ENCODE peak calls at places on chromosomes 6 and 20, in ten cellular contexts. One of them, this sample, is unnamed.

GRCh38 chr20:46928580-46929132 is 34.0 kb downstream of the EYA2 start:
- DNase-seq in iPS-NIHi11: no peak
- DNase-seq in stimulated activated CD8-positive, alpha-beta memory T cell treated with anti-CD3 and anti-CD28 coated beads, Interleukin-7, amount 100 ng/mL, for 1 hour: no peak
- DNase-seq in lower lobe of right lung: no peak
- DNase-seq in WTC11: no peak
- DNase-seq in naive thymus-derived CD4-positive, alpha-beta T cell: no peak
- DNase-seq in stimulated activated CD4-positive, alpha-beta T cell treated with anti-CD3 and anti-CD28 coated beads, Interleukin-2, amount 100 ng/mL, for 48 hours: no peak
- DNase-seq in bronchial epithelial cell: no peak
- DNase-seq in Ammon's horn: peak; percentile 76
- DNase-seq in T follicular helper cell: no peak
- DNase-seq in this sample: no peak

GRCh38 chr6:73746776-73747175 is 50.8 kb downstream of the CD109 start:
- DNase-seq in bronchial epithelial cell: no peak
- DNase-seq in lower lobe of right lung: no peak
- DNase-seq in stimulated activated CD8-positive, alpha-beta memory T cell treated with anti-CD3 and anti-CD28 coated beads, Interleukin-7, amount 100 ng/mL, for 1 hour: no peak
- DNase-seq in WTC11: no peak
- DNase-seq in Ammon's horn: no peak
- DNase-seq in T follicular helper cell: no peak
- DNase-seq in iPS-NIHi11: no peak
- DNase-seq in stimulated activated CD4-positive, alpha-beta T cell treated with anti-CD3 and anti-CD28 coated beads, Interleukin-2, amount 100 ng/mL, for 48 hours: no peak
- DNase-seq in naive thymus-derived CD4-positive, alpha-beta T cell: no peak
- DNase-seq in this sample: no peak

GRCh38 chr20:51636123-51636522 is 93.6 kb upstream of the NFATC2 start:
- DNase-seq in stimulated activated CD4-positive, alpha-beta T cell treated with anti-CD3 and anti-CD28 coated beads, Interleukin-2, amount 100 ng/mL, for 48 hours: no peak
- DNase-seq in iPS-NIHi11: no peak
- DNase-seq in bronchial epithelial cell: peak; percentile 89
- DNase-seq in T follicular helper cell: no peak
- DNase-seq in stimulated activated CD8-positive, alpha-beta memory T cell treated with anti-CD3 and anti-CD28 coated beads, Interleukin-7, amount 100 ng/mL, for 1 hour: no peak
- DNase-seq in Ammon's horn: no peak
- DNase-seq in lower lobe of right lung: no peak
- DNase-seq in WTC11: no peak
- DNase-seq in naive thymus-derived CD4-positive, alpha-beta T cell: no peak
- DNase-seq in this sample: no peak

GRCh38 chr6:155026366-155027045 is 31.4 kb downstream of the TIAM2 start:
- DNase-seq in lower lobe of right lung: no peak
- DNase-seq in stimulated activated CD4-positive, alpha-beta T cell treated with anti-CD3 and anti-CD28 coated beads, Interleukin-2, amount 100 ng/mL, for 48 hours: no peak
- DNase-seq in WTC11: no peak
- DNase-seq in T follicular helper cell: no peak
- DNase-seq in iPS-NIHi11: no peak
- DNase-seq in naive thymus-derived CD4-positive, alpha-beta T cell: no peak
- DNase-seq in Ammon's horn: no peak
- DNase-seq in bronchial epithelial cell: peak; percentile 83
- DNase-seq in stimulated activated CD8-positive, alpha-beta memory T cell treated with anti-CD3 and anti-CD28 coated beads, Interleukin-7, amount 100 ng/mL, for 1 hour: no peak
- DNase-seq in this sample: no peak

GRCh38 chr6:105644073-105644489 is 241.2 kb upstream of the PREP start:
- DNase-seq in Ammon's horn: no peak
- DNase-seq in stimulated activated CD8-positive, alpha-beta memory T cell treated with anti-CD3 and anti-CD28 coated beads, Interleukin-7, amount 100 ng/mL, for 1 hour: no peak
- DNase-seq in naive thymus-derived CD4-positive, alpha-beta T cell: no peak
- DNase-seq in bronchial epithelial cell: no peak
- DNase-seq in T follicular helper cell: no peak
- DNase-seq in WTC11: no peak
- DNase-seq in iPS-NIHi11: no peak
- DNase-seq in lower lobe of right lung: no peak
- DNase-seq in stimulated activated CD4-positive, alpha-beta T cell treated with anti-CD3 and anti-CD28 coated beads, Interleukin-2, amount 100 ng/mL, for 48 hours: no peak
- DNase-seq in this sample: no peak

GRCh38 chr20:63446174-63447024 is 26.1 kb downstream of the KCNQ2 start:
- DNase-seq in T follicular helper cell: no peak
- DNase-seq in stimulated activated CD4-positive, alpha-beta T cell treated with anti-CD3 and anti-CD28 coated beads, Interleukin-2, amount 100 ng/mL, for 48 hours: no peak
- DNase-seq in WTC11: no peak
- DNase-seq in naive thymus-derived CD4-positive, alpha-beta T cell: no peak
- DNase-seq in lower lobe of right lung: no peak
- DNase-seq in stimulated activated CD8-positive, alpha-beta memory T cell treated with anti-CD3 and anti-CD28 coated beads, Interleukin-7, amount 100 ng/mL, for 1 hour: no peak
- DNase-seq in bronchial epithelial cell: no peak
- DNase-seq in Ammon's horn: peak; percentile 83
- DNase-seq in iPS-NIHi11: no peak
- DNase-seq in this sample: no peak

GRCh38 chr6:138689849-138690248 is 83.7 kb upstream of the CCDC28A start:
- DNase-seq in Ammon's horn: no peak
- DNase-seq in lower lobe of right lung: no peak
- DNase-seq in iPS-NIHi11: no peak
- DNase-seq in stimulated activated CD8-positive, alpha-beta memory T cell treated with anti-CD3 and anti-CD28 coated beads, Interleukin-7, amount 100 ng/mL, for 1 hour: no peak
- DNase-seq in T follicular helper cell: no peak
- DNase-seq in naive thymus-derived CD4-positive, alpha-beta T cell: no peak
- DNase-seq in WTC11: no peak
- DNase-seq in bronchial epithelial cell: peak; percentile 55
- DNase-seq in stimulated activated CD4-positive, alpha-beta T cell treated with anti-CD3 and anti-CD28 coated beads, Interleukin-2, amount 100 ng/mL, for 48 hours: no peak
- DNase-seq in this sample: no peak

GRCh38 chr20:61447950-61448349 is 195.9 kb downstream of the CDH4 start:
- DNase-seq in WTC11: no peak
- DNase-seq in stimulated activated CD8-positive, alpha-beta memory T cell treated with anti-CD3 and anti-CD28 coated beads, Interleukin-7, amount 100 ng/mL, for 1 hour: no peak
- DNase-seq in iPS-NIHi11: peak; percentile 49
- DNase-seq in bronchial epithelial cell: no peak
- DNase-seq in T follicular helper cell: no peak
- DNase-seq in Ammon's horn: no peak
- DNase-seq in stimulated activated CD4-positive, alpha-beta T cell treated with anti-CD3 and anti-CD28 coated beads, Interleukin-2, amount 100 ng/mL, for 48 hours: no peak
- DNase-seq in lower lobe of right lung: no peak
- DNase-seq in naive thymus-derived CD4-positive, alpha-beta T cell: no peak
- DNase-seq in this sample: no peak

GRCh38 chr6:152472325-152472724 is 164.8 kb downstream of the SYNE1 start:
- DNase-seq in bronchial epithelial cell: no peak
- DNase-seq in Ammon's horn: peak; percentile 24
- DNase-seq in stimulated activated CD4-positive, alpha-beta T cell treated with anti-CD3 and anti-CD28 coated beads, Interleukin-2, amount 100 ng/mL, for 48 hours: no peak
- DNase-seq in iPS-NIHi11: no peak
- DNase-seq in T follicular helper cell: no peak
- DNase-seq in WTC11: no peak
- DNase-seq in naive thymus-derived CD4-positive, alpha-beta T cell: no peak
- DNase-seq in lower lobe of right lung: no peak
- DNase-seq in stimulated activated CD8-positive, alpha-beta memory T cell treated with anti-CD3 and anti-CD28 coated beads, Interleukin-7, amount 100 ng/mL, for 1 hour: no peak
- DNase-seq in this sample: no peak

GRCh38 chr20:14992961-14993360 is 655.5 kb upstream of the FLRT3 start:
- DNase-seq in stimulated activated CD4-positive, alpha-beta T cell treated with anti-CD3 and anti-CD28 coated beads, Interleukin-2, amount 100 ng/mL, for 48 hours: no peak
- DNase-seq in WTC11: no peak
- DNase-seq in iPS-NIHi11: no peak
- DNase-seq in T follicular helper cell: no peak
- DNase-seq in stimulated activated CD8-positive, alpha-beta memory T cell treated with anti-CD3 and anti-CD28 coated beads, Interleukin-7, amount 100 ng/mL, for 1 hour: no peak
- DNase-seq in naive thymus-derived CD4-positive, alpha-beta T cell: no peak
- DNase-seq in bronchial epithelial cell: peak; percentile 2
- DNase-seq in lower lobe of right lung: no peak
- DNase-seq in Ammon's horn: no peak
- DNase-seq in this sample: no peak

GRCh38 chr6:168962886-168963285 is 290.8 kb downstream of the THBS2 start:
- DNase-seq in naive thymus-derived CD4-positive, alpha-beta T cell: no peak
- DNase-seq in T follicular helper cell: no peak
- DNase-seq in stimulated activated CD8-positive, alpha-beta memory T cell treated with anti-CD3 and anti-CD28 coated beads, Interleukin-7, amount 100 ng/mL, for 1 hour: no peak
- DNase-seq in iPS-NIHi11: no peak
- DNase-seq in bronchial epithelial cell: no peak
- DNase-seq in WTC11: no peak
- DNase-seq in stimulated activated CD4-positive, alpha-beta T cell treated with anti-CD3 and anti-CD28 coated beads, Interleukin-2, amount 100 ng/mL, for 48 hours: no peak
- DNase-seq in Ammon's horn: no peak
- DNase-seq in lower lobe of right lung: no peak
- DNase-seq in this sample: no peak

GRCh38 chr20:53581444-53582311 is 12.0 kb downstream of the ZNF217 start:
- DNase-seq in lower lobe of right lung: peak; percentile 39
- DNase-seq in WTC11: no peak
- DNase-seq in naive thymus-derived CD4-positive, alpha-beta T cell: peak; percentile 42
- DNase-seq in stimulated activated CD4-positive, alpha-beta T cell treated with anti-CD3 and anti-CD28 coated beads, Interleukin-2, amount 100 ng/mL, for 48 hours: no peak
- DNase-seq in T follicular helper cell: no peak
- DNase-seq in stimulated activated CD8-positive, alpha-beta memory T cell treated with anti-CD3 and anti-CD28 coated beads, Interleukin-7, amount 100 ng/mL, for 1 hour: no peak
- DNase-seq in Ammon's horn: no peak
- DNase-seq in iPS-NIHi11: no peak
- DNase-seq in bronchial epithelial cell: no peak
- DNase-seq in this sample: peak; percentile 62

GRCh38 chr6:75300206-75300605 is 15.6 kb upstream of the TMEM30A start:
- DNase-seq in iPS-NIHi11: no peak
- DNase-seq in WTC11: no peak
- DNase-seq in bronchial epithelial cell: no peak
- DNase-seq in naive thymus-derived CD4-positive, alpha-beta T cell: no peak
- DNase-seq in stimulated activated CD8-positive, alpha-beta memory T cell treated with anti-CD3 and anti-CD28 coated beads, Interleukin-7, amount 100 ng/mL, for 1 hour: no peak
- DNase-seq in Ammon's horn: no peak
- DNase-seq in stimulated activated CD4-positive, alpha-beta T cell treated with anti-CD3 and anti-CD28 coated beads, Interleukin-2, amount 100 ng/mL, for 48 hours: no peak
- DNase-seq in T follicular helper cell: no peak
- DNase-seq in lower lobe of right lung: no peak
- DNase-seq in this sample: no peak

GRCh38 chr6:161100072-161100471 is 108.5 kb downstream of the MAP3K4 start:
- DNase-seq in T follicular helper cell: no peak
- DNase-seq in iPS-NIHi11: no peak
- DNase-seq in stimulated activated CD4-positive, alpha-beta T cell treated with anti-CD3 and anti-CD28 coated beads, Interleukin-2, amount 100 ng/mL, for 48 hours: no peak
- DNase-seq in bronchial epithelial cell: no peak
- DNase-seq in WTC11: no peak
- DNase-seq in Ammon's horn: peak; percentile 85
- DNase-seq in stimulated activated CD8-positive, alpha-beta memory T cell treated with anti-CD3 and anti-CD28 coated beads, Interleukin-7, amount 100 ng/mL, for 1 hour: no peak
- DNase-seq in naive thymus-derived CD4-positive, alpha-beta T cell: no peak
- DNase-seq in lower lobe of right lung: no peak
- DNase-seq in this sample: no peak

GRCh38 chr20:2946988-2947961 is 74.0 kb downstream of the PTPRA start:
- DNase-seq in naive thymus-derived CD4-positive, alpha-beta T cell: no peak
- DNase-seq in T follicular helper cell: no peak
- DNase-seq in WTC11: no peak
- DNase-seq in stimulated activated CD8-positive, alpha-beta memory T cell treated with anti-CD3 and anti-CD28 coated beads, Interleukin-7, amount 100 ng/mL, for 1 hour: no peak
- DNase-seq in lower lobe of right lung: no peak
- DNase-seq in bronchial epithelial cell: no peak
- DNase-seq in Ammon's horn: peak; percentile 94
- DNase-seq in iPS-NIHi11: no peak
- DNase-seq in stimulated activated CD4-positive, alpha-beta T cell treated with anti-CD3 and anti-CD28 coated beads, Interleukin-2, amount 100 ng/mL, for 48 hours: no peak
- DNase-seq in this sample: peak; percentile 4

GRCh38 chr20:56588996-56589395 is 40.1 kb upstream of the TFAP2C start:
- DNase-seq in T follicular helper cell: no peak
- DNase-seq in stimulated activated CD4-positive, alpha-beta T cell treated with anti-CD3 and anti-CD28 coated beads, Interleukin-2, amount 100 ng/mL, for 48 hours: no peak
- DNase-seq in stimulated activated CD8-positive, alpha-beta memory T cell treated with anti-CD3 and anti-CD28 coated beads, Interleukin-7, amount 100 ng/mL, for 1 hour: no peak
- DNase-seq in iPS-NIHi11: no peak
- DNase-seq in naive thymus-derived CD4-positive, alpha-beta T cell: no peak
- DNase-seq in Ammon's horn: no peak
- DNase-seq in bronchial epithelial cell: no peak
- DNase-seq in lower lobe of right lung: no peak
- DNase-seq in WTC11: no peak
- DNase-seq in this sample: no peak

GRCh38 chr6:37021356-37022129 is 16.1 kb downstream of the FGD2 start:
- DNase-seq in stimulated activated CD8-positive, alpha-beta memory T cell treated with anti-CD3 and anti-CD28 coated beads, Interleukin-7, amount 100 ng/mL, for 1 hour: no peak
- DNase-seq in iPS-NIHi11: no peak
- DNase-seq in stimulated activated CD4-positive, alpha-beta T cell treated with anti-CD3 and anti-CD28 coated beads, Interleukin-2, amount 100 ng/mL, for 48 hours: peak; percentile 60
- DNase-seq in WTC11: peak; percentile 70
- DNase-seq in T follicular helper cell: peak; percentile 58
- DNase-seq in naive thymus-derived CD4-positive, alpha-beta T cell: peak; percentile 83
- DNase-seq in Ammon's horn: no peak
- DNase-seq in bronchial epithelial cell: peak; percentile 63
- DNase-seq in lower lobe of right lung: no peak
- DNase-seq in this sample: peak; percentile 36

GRCh38 chr6:159726196-159726917 is 949 bp upstream of the WTAP start:
- DNase-seq in Ammon's horn: no peak
- DNase-seq in iPS-NIHi11: no peak
- DNase-seq in T follicular helper cell: no peak
- DNase-seq in naive thymus-derived CD4-positive, alpha-beta T cell: no peak
- DNase-seq in WTC11: no peak
- DNase-seq in stimulated activated CD8-positive, alpha-beta memory T cell treated with anti-CD3 and anti-CD28 coated beads, Interleukin-7, amount 100 ng/mL, for 1 hour: no peak
- DNase-seq in lower lobe of right lung: no peak
- DNase-seq in bronchial epithelial cell: no peak
- DNase-seq in stimulated activated CD4-positive, alpha-beta T cell treated with anti-CD3 and anti-CD28 coated beads, Interleukin-2, amount 100 ng/mL, for 48 hours: no peak
- DNase-seq in this sample: no peak

GRCh38 chr20:56460459-56460858 is 8.0 kb upstream of the RTF2 start:
- DNase-seq in stimulated activated CD8-positive, alpha-beta memory T cell treated with anti-CD3 and anti-CD28 coated beads, Interleukin-7, amount 100 ng/mL, for 1 hour: no peak
- DNase-seq in stimulated activated CD4-positive, alpha-beta T cell treated with anti-CD3 and anti-CD28 coated beads, Interleukin-2, amount 100 ng/mL, for 48 hours: no peak
- DNase-seq in lower lobe of right lung: no peak
- DNase-seq in T follicular helper cell: no peak
- DNase-seq in Ammon's horn: no peak
- DNase-seq in WTC11: no peak
- DNase-seq in naive thymus-derived CD4-positive, alpha-beta T cell: peak; percentile 54
- DNase-seq in bronchial epithelial cell: no peak
- DNase-seq in iPS-NIHi11: no peak
- DNase-seq in this sample: peak; percentile 87

GRCh38 chr20:39983655-39984054 is 705.4 kb downstream of the MAFB start:
- DNase-seq in lower lobe of right lung: no peak
- DNase-seq in stimulated activated CD4-positive, alpha-beta T cell treated with anti-CD3 and anti-CD28 coated beads, Interleukin-2, amount 100 ng/mL, for 48 hours: no peak
- DNase-seq in naive thymus-derived CD4-positive, alpha-beta T cell: no peak
- DNase-seq in WTC11: no peak
- DNase-seq in T follicular helper cell: no peak
- DNase-seq in Ammon's horn: no peak
- DNase-seq in iPS-NIHi11: no peak
- DNase-seq in stimulated activated CD8-positive, alpha-beta memory T cell treated with anti-CD3 and anti-CD28 coated beads, Interleukin-7, amount 100 ng/mL, for 1 hour: no peak
- DNase-seq in bronchial epithelial cell: no peak
- DNase-seq in this sample: no peak

GRCh38 chr6:158038291-158039177 is 56.9 kb downstream of the SYNJ2 start:
- DNase-seq in bronchial epithelial cell: no peak
- DNase-seq in lower lobe of right lung: peak; percentile 26
- DNase-seq in stimulated activated CD4-positive, alpha-beta T cell treated with anti-CD3 and anti-CD28 coated beads, Interleukin-2, amount 100 ng/mL, for 48 hours: no peak
- DNase-seq in naive thymus-derived CD4-positive, alpha-beta T cell: no peak
- DNase-seq in WTC11: no peak
- DNase-seq in Ammon's horn: no peak
- DNase-seq in T follicular helper cell: no peak
- DNase-seq in iPS-NIHi11: no peak
- DNase-seq in stimulated activated CD8-positive, alpha-beta memory T cell treated with anti-CD3 and anti-CD28 coated beads, Interleukin-7, amount 100 ng/mL, for 1 hour: no peak
- DNase-seq in this sample: no peak

GRCh38 chr6:33206864-33207568 is 1.3 kb upstream of the RING1 start:
- DNase-seq in T follicular helper cell: no peak
- DNase-seq in naive thymus-derived CD4-positive, alpha-beta T cell: no peak
- DNase-seq in Ammon's horn: no peak
- DNase-seq in stimulated activated CD8-positive, alpha-beta memory T cell treated with anti-CD3 and anti-CD28 coated beads, Interleukin-7, amount 100 ng/mL, for 1 hour: no peak
- DNase-seq in lower lobe of right lung: no peak
- DNase-seq in iPS-NIHi11: no peak
- DNase-seq in WTC11: no peak
- DNase-seq in bronchial epithelial cell: peak; percentile 70
- DNase-seq in stimulated activated CD4-positive, alpha-beta T cell treated with anti-CD3 and anti-CD28 coated beads, Interleukin-2, amount 100 ng/mL, for 48 hours: no peak
- DNase-seq in this sample: no peak

GRCh38 chr20:1330075-1330830 is 1.3 kb upstream of the SDCBP2 start:
- DNase-seq in bronchial epithelial cell: peak; percentile 81
- DNase-seq in naive thymus-derived CD4-positive, alpha-beta T cell: peak; percentile 66
- DNase-seq in lower lobe of right lung: no peak
- DNase-seq in T follicular helper cell: peak; percentile 34
- DNase-seq in stimulated activated CD8-positive, alpha-beta memory T cell treated with anti-CD3 and anti-CD28 coated beads, Interleukin-7, amount 100 ng/mL, for 1 hour: no peak
- DNase-seq in Ammon's horn: peak; percentile 69
- DNase-seq in stimulated activated CD4-positive, alpha-beta T cell treated with anti-CD3 and anti-CD28 coated beads, Interleukin-2, amount 100 ng/mL, for 48 hours: no peak
- DNase-seq in iPS-NIHi11: no peak
- DNase-seq in WTC11: no peak
- DNase-seq in this sample: no peak

GRCh38 chr6:118965354-118965753 is 30.4 kb upstream of the MCM9 start:
- DNase-seq in T follicular helper cell: no peak
- DNase-seq in naive thymus-derived CD4-positive, alpha-beta T cell: no peak
- DNase-seq in Ammon's horn: no peak
- DNase-seq in WTC11: no peak
- DNase-seq in bronchial epithelial cell: peak; percentile 1
- DNase-seq in iPS-NIHi11: no peak
- DNase-seq in lower lobe of right lung: no peak
- DNase-seq in stimulated activated CD8-positive, alpha-beta memory T cell treated with anti-CD3 and anti-CD28 coated beads, Interleukin-7, amount 100 ng/mL, for 1 hour: no peak
- DNase-seq in stimulated activated CD4-positive, alpha-beta T cell treated with anti-CD3 and anti-CD28 coated beads, Interleukin-2, amount 100 ng/mL, for 48 hours: no peak
- DNase-seq in this sample: no peak

GRCh38 chr6:105985816-105986632 is 100.1 kb upstream of the PRDM1 start:
- DNase-seq in stimulated activated CD8-positive, alpha-beta memory T cell treated with anti-CD3 and anti-CD28 coated beads, Interleukin-7, amount 100 ng/mL, for 1 hour: no peak
- DNase-seq in bronchial epithelial cell: no peak
- DNase-seq in lower lobe of right lung: peak; percentile 60
- DNase-seq in stimulated activated CD4-positive, alpha-beta T cell treated with anti-CD3 and anti-CD28 coated beads, Interleukin-2, amount 100 ng/mL, for 48 hours: no peak
- DNase-seq in Ammon's horn: no peak
- DNase-seq in iPS-NIHi11: peak; percentile 36
- DNase-seq in T follicular helper cell: no peak
- DNase-seq in naive thymus-derived CD4-positive, alpha-beta T cell: no peak
- DNase-seq in WTC11: peak; percentile 55
- DNase-seq in this sample: no peak

GRCh38 chr6:17741507-17741906 is 34.8 kb upstream of the NUP153 start:
- DNase-seq in T follicular helper cell: no peak
- DNase-seq in naive thymus-derived CD4-positive, alpha-beta T cell: no peak
- DNase-seq in stimulated activated CD4-positive, alpha-beta T cell treated with anti-CD3 and anti-CD28 coated beads, Interleukin-2, amount 100 ng/mL, for 48 hours: no peak
- DNase-seq in stimulated activated CD8-positive, alpha-beta memory T cell treated with anti-CD3 and anti-CD28 coated beads, Interleukin-7, amount 100 ng/mL, for 1 hour: no peak
- DNase-seq in lower lobe of right lung: no peak
- DNase-seq in bronchial epithelial cell: peak; percentile 72
- DNase-seq in Ammon's horn: no peak
- DNase-seq in WTC11: peak; percentile 15
- DNase-seq in iPS-NIHi11: no peak
- DNase-seq in this sample: no peak

GRCh38 chr6:146891615-146892265 is 293.0 kb downstream of the ADGB start:
- DNase-seq in iPS-NIHi11: no peak
- DNase-seq in lower lobe of right lung: no peak
- DNase-seq in Ammon's horn: no peak
- DNase-seq in naive thymus-derived CD4-positive, alpha-beta T cell: no peak
- DNase-seq in WTC11: no peak
- DNase-seq in bronchial epithelial cell: no peak
- DNase-seq in T follicular helper cell: no peak
- DNase-seq in stimulated activated CD8-positive, alpha-beta memory T cell treated with anti-CD3 and anti-CD28 coated beads, Interleukin-7, amount 100 ng/mL, for 1 hour: no peak
- DNase-seq in stimulated activated CD4-positive, alpha-beta T cell treated with anti-CD3 and anti-CD28 coated beads, Interleukin-2, amount 100 ng/mL, for 48 hours: no peak
- DNase-seq in this sample: no peak